ENCODE peak calls at places on chromosomes 6 and 20, in eight cellular contexts. Y, K, O, N, U, D, F and V are unnamed samples.

GRCh38 chr6:56046576-56046975 is 171.2 kb upstream of the BMP5 start:
- DNase-seq in Y (no peak), O (no peak), N (no peak), K (no peak), U (peak), D (no peak), F (no peak), V (no peak)

GRCh38 chr6:161414180-161414579 is 140.3 kb upstream of the AGPAT4 start:
- DNase-seq in U (no peak), D (no peak), O (peak), F (no peak), N (no peak), Y (no peak), K (no peak), V (no peak)

GRCh38 chr6:51959744-51960383 is 127.5 kb downstream of the PKHD1 start:
- DNase-seq in U (peak), Y (peak), O (peak), F (peak), N (peak), K (peak), D (peak), V (peak)

GRCh38 chr6:40732878-40733277 is 145.7 kb upstream of the LRFN2 start:
- DNase-seq in Y (no peak), F (no peak), K (no peak), O (no peak), N (no peak), D (no peak), U (peak), V (no peak)

GRCh38 chr6:134372603-134373281 is 54.8 kb upstream of the SGK1 start:
- DNase-seq in F (no peak), N (no peak), U (no peak), D (no peak), Y (no peak), K (no peak), O (no peak), V (no peak)

GRCh38 chr6:5318617-5319016 is 57.3 kb downstream of the FARS2 start:
- DNase-seq in N (no peak), F (no peak), Y (no peak), D (no peak), U (no peak), O (no peak), K (no peak), V (no peak)

GRCh38 chr20:44392776-44393607 is 37.5 kb downstream of the HNF4A start:
- DNase-seq in D (no peak), N (no peak), K (no peak), F (no peak), U (no peak), O (no peak), Y (peak), V (no peak)

GRCh38 chr6:165661416-165662001 is 1.5 kb downstream of the PDE10A start:
- DNase-seq in N (no peak), F (no peak), D (no peak), K (no peak), U (no peak), Y (no peak), O (peak), V (no peak)

GRCh38 chr20:44580581-44581268 is 1.7 kb upstream of the PKIG start:
- DNase-seq in K (no peak), O (no peak), Y (no peak), F (no peak), N (no peak), U (peak), D (no peak), V (no peak)

GRCh38 chr6:148561629-148562028 is 185.2 kb upstream of the UST start:
- DNase-seq in N (no peak), U (no peak), Y (no peak), K (no peak), F (no peak), D (no peak), O (no peak), V (no peak)

GRCh38 chr6:52503853-52504777 is 72.7 kb downstream of the TRAM2 start:
- DNase-seq in O (peak), U (peak), D (peak), N (peak), K (no peak), Y (no peak), F (no peak), V (no peak)

GRCh38 chr20:62745279-62745958 is 36.8 kb downstream of the NTSR1 start:
- DNase-seq in K (no peak), U (no peak), N (no peak), Y (no peak), D (no peak), F (no peak), O (no peak), V (no peak)

DNA sequence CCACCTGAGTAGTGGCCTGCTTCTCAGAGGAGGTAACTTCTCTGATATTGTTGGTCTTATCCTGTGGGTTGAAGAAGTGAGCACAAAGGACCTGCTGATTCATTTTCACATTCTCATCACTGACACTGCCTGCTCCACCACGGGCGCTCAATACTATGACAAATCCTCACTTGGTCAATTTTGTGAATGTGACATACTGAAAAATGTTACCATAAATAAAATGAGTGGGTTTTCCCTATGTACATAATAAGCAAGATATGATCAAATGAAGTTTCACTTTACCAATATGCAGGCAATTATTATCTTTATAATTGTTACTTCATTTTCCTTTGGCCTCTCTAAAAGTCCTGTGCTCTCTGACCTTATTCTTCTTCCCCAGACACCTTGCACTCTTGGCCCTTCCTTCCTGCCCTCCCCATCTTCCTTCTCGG is 71.5 kb upstream of the RIPOR2 start:
- DNase-seq in F (no peak), N (no peak), D (no peak), Y (no peak), O (no peak), U (no peak), K (no peak), V (no peak)
- H3K9ac ChIP-seq in F (no peak), N (no peak), D (no peak), Y (no peak), O (no peak), U (no peak), K (no peak), V (no peak)

DNA sequence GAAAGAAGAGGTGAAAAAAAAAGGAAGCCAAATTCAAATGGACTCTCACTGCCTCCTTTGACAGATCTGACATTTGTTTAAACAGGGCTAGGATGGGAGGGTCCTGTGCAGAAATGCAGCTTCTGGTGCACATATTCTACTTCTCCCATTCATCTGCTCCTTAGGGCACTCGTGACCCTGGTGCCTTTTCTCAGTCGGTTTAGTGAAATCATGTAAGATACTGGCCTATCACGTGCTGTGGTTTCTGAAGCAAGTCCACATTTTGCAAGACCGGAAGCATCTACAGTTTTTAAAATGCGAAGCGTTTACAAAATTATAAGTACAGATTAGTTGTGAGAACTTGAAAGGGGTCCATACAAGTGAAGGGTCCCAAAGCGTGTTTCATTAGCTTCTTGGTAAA is 324.0 kb upstream of the JARID2 start:
- DNase-seq in Y (no peak), F (no peak), K (no peak), U (no peak), O (no peak), D (no peak), N (no peak), V (no peak)
- TF ChIP-seq POLR2AphosphoS5 in Y (no peak), F (no peak), K (no peak), U (no peak), O (no peak), D (no peak), N (no peak), V (no peak)

GRCh38 chr6:155324993-155325392 is 10.7 kb upstream of the TFB1M start:
- DNase-seq in F (no peak), Y (no peak), K (no peak), O (no peak), N (no peak), D (no peak), U (no peak), V (no peak)

GRCh38 chr6:155327326-155328073 is 13.2 kb upstream of the TFB1M start:
- DNase-seq in D (peak), N (peak), F (no peak), Y (peak), K (no peak), U (peak), O (peak), V (peak)

GRCh38 chr6:155324172-155324571 is 9.9 kb upstream of the TFB1M start:
- DNase-seq in Y (no peak), N (no peak), K (no peak), D (no peak), O (no peak), F (no peak), U (no peak), V (no peak)

GRCh38 chr6:155328074-155328538 is 13.8 kb upstream of the TFB1M start:
- DNase-seq in N (no peak), F (no peak), U (no peak), K (no peak), D (no peak), Y (no peak), O (no peak), V (no peak)

GRCh38 chr6:155325700-155326516 is 11.6 kb upstream of the TFB1M start:
- DNase-seq in O (no peak), N (no peak), D (no peak), U (no peak), Y (peak), F (no peak), K (no peak), V (no peak)
- H3K9ac ChIP-seq in O (no peak), N (no peak), D (no peak), U (no peak), Y (peak), F (no peak), K (no peak), V (no peak)

GRCh38 chr20:17909745-17910345 is 58.7 kb downstream of the SNX5 start:
- DNase-seq in D (no peak), K (no peak), Y (no peak), O (no peak), U (no peak), N (no peak), F (no peak), V (no peak)

GRCh38 chr20:17911927-17912326 is 56.7 kb downstream of the SNX5 start:
- DNase-seq in K (no peak), U (no peak), D (no peak), Y (no peak), O (no peak), N (no peak), F (no peak), V (no peak)

GRCh38 chr20:17912916-17913315 is 55.7 kb downstream of the SNX5 start:
- DNase-seq in K (no peak), O (no peak), F (no peak), D (no peak), N (no peak), U (no peak), Y (no peak), V (no peak)

GRCh38 chr20:17914957-17915356 is 53.6 kb downstream of the SNX5 start:
- DNase-seq in F (no peak), N (no peak), Y (no peak), K (no peak), U (no peak), O (no peak), D (no peak), V (no peak)

GRCh38 chr20:17910828-17911294 is 57.7 kb downstream of the SNX5 start:
- DNase-seq in K (no peak), O (no peak), D (peak), N (no peak), F (no peak), Y (no peak), U (peak), V (peak)
- TF ChIP-seq POLR2AphosphoS5 in K (no peak), O (no peak), D (peak), N (no peak), F (no peak), Y (no peak), U (no peak), V (no peak)

GRCh38 chr20:34544109-34544793 is 14.3 kb upstream of the MAP1LC3A start:
- DNase-seq in U (no peak), Y (no peak), O (no peak), N (no peak), K (no peak), F (no peak), D (no peak), V (no peak)
- H3K9ac ChIP-seq in U (no peak), Y (no peak), O (no peak), N (no peak), K (peak), F (no peak), D (peak), V (no peak)

GRCh38 chr6:31785475-31785874 is 8.3 kb upstream of the VWA7 start:
- DNase-seq in D (no peak), N (no peak), U (no peak), Y (no peak), O (no peak), F (no peak), K (no peak), V (no peak)
- TF ChIP-seq POLR2AphosphoS5 in D (no peak), N (no peak), U (no peak), Y (no peak), O (no peak), F (no peak), K (no peak), V (no peak)